ENCODE peak calls at places on chromosome 16, in six cellular contexts. One of them, this sample, is unnamed. For H3K4me1, the result is how much of the 10 kb centered on the place peaks cover.

GRCh38 chr16:28208824-28209223 is 2.9 kb downstream of the XPO6 start:
- DNase-seq in GM23338: no peak
- DNase-seq in neural progenitor cell: no peak
- DNase-seq in HCT116: no peak
- DNase-seq in hepatocyte: no peak
- DNase-seq in OCI-LY7: no peak
- DNase-seq in this sample: no peak

GRCh38 chr16:72927199-72928088 is 120.5 kb downstream of the ZFHX3 start:
- DNase-seq in GM23338: no peak
- DNase-seq in neural progenitor cell: no peak
- DNase-seq in HCT116: no peak
- DNase-seq in hepatocyte: no peak
- DNase-seq in OCI-LY7: no peak
- DNase-seq in this sample: peak

GRCh38 chr16:30651124-30652004 is 604 bp downstream of the PRR14 start:
- DNase-seq in GM23338: peak
- DNase-seq in neural progenitor cell: peak
- DNase-seq in HCT116: no peak
- DNase-seq in hepatocyte: peak
- DNase-seq in OCI-LY7: peak
- DNase-seq in this sample: peak

GRCh38 chr16:86505185-86505898 is 5.0 kb upstream of the FOXF1 start:
- DNase-seq in GM23338: peak
- DNase-seq in neural progenitor cell: peak
- DNase-seq in HCT116: no peak
- DNase-seq in hepatocyte: no peak
- DNase-seq in OCI-LY7: no peak
- DNase-seq in this sample: peak

GRCh38 chr16:14196011-14196410 is 124.9 kb downstream of the MRTFB start:
- DNase-seq in GM23338: peak
- DNase-seq in neural progenitor cell: no peak
- DNase-seq in HCT116: no peak
- DNase-seq in hepatocyte: no peak
- DNase-seq in OCI-LY7: peak
- DNase-seq in this sample: no peak

GRCh38 chr16:51497541-51498211 is 346.6 kb upstream of the SALL1 start:
- DNase-seq in GM23338: no peak
- DNase-seq in neural progenitor cell: no peak
- DNase-seq in HCT116: no peak
- DNase-seq in hepatocyte: no peak
- DNase-seq in OCI-LY7: no peak
- DNase-seq in this sample: peak

GRCh38 chr16:87318158-87318644 is 1.0 kb upstream of the C16orf95 start:
- DNase-seq in GM23338: no peak
- DNase-seq in neural progenitor cell: no peak
- DNase-seq in HCT116: no peak
- DNase-seq in hepatocyte: peak
- DNase-seq in OCI-LY7: peak
- DNase-seq in this sample: peak

GRCh38 chr16:28549301-28549899 is 4.3 kb upstream of the SGF29 start:
- DNase-seq in GM23338: peak
- DNase-seq in neural progenitor cell: no peak
- DNase-seq in HCT116: peak
- DNase-seq in hepatocyte: peak
- DNase-seq in OCI-LY7: peak
- DNase-seq in this sample: peak

GRCh38 chr16:4402439-4403132 is 13.8 kb downstream of the CORO7 start:
- DNase-seq in GM23338: peak
- DNase-seq in neural progenitor cell: peak
- DNase-seq in HCT116: peak
- DNase-seq in hepatocyte: peak
- DNase-seq in OCI-LY7: peak
- DNase-seq in this sample: peak

GRCh38 chr16:56558024-56558747 is 6.7 kb upstream of the MT4 start:
- DNase-seq in GM23338: no peak
- DNase-seq in neural progenitor cell: no peak
- DNase-seq in HCT116: no peak
- DNase-seq in hepatocyte: no peak
- DNase-seq in OCI-LY7: no peak
- DNase-seq in this sample: peak

GRCh38 chr16:71669926-71670536 is 44.0 kb downstream of the MARVELD3 start:
- DNase-seq in GM23338: no peak
- DNase-seq in neural progenitor cell: no peak
- DNase-seq in HCT116: no peak
- DNase-seq in hepatocyte: peak
- DNase-seq in OCI-LY7: no peak
- DNase-seq in this sample: no peak

GRCh38 chr16:86508947-86509758 is 1.2 kb upstream of the FOXF1 start:
- DNase-seq in GM23338: peak
- DNase-seq in neural progenitor cell: peak
- DNase-seq in HCT116: peak
- DNase-seq in hepatocyte: peak
- DNase-seq in OCI-LY7: no peak
- DNase-seq in this sample: peak

GRCh38 chr16:935684-936083 is 35.1 kb downstream of the LMF1 start:
- DNase-seq in GM23338: no peak
- DNase-seq in neural progenitor cell: no peak
- DNase-seq in HCT116: no peak
- DNase-seq in hepatocyte: no peak
- DNase-seq in OCI-LY7: no peak
- DNase-seq in this sample: no peak

GRCh38 chr16:47777191-47777590 is 316.1 kb downstream of the PHKB start:
- DNase-seq in GM23338: no peak
- DNase-seq in neural progenitor cell: no peak
- DNase-seq in HCT116: no peak
- DNase-seq in hepatocyte: no peak
- DNase-seq in OCI-LY7: no peak
- DNase-seq in this sample: peak

GRCh38 chr16:30180741-30181140 is 2.7 kb upstream of the CORO1A start:
- DNase-seq in GM23338: no peak
- DNase-seq in neural progenitor cell: no peak
- DNase-seq in HCT116: no peak
- DNase-seq in hepatocyte: no peak
- DNase-seq in OCI-LY7: no peak
- DNase-seq in this sample: no peak

GRCh38 chr16:51766739-51767138 is 615.7 kb upstream of the SALL1 start:
- DNase-seq in GM23338: no peak
- DNase-seq in neural progenitor cell: no peak
- DNase-seq in HCT116: no peak
- DNase-seq in hepatocyte: no peak
- DNase-seq in OCI-LY7: no peak
- DNase-seq in this sample: no peak

GRCh38 chr16:53549970-53550406 is 47.0 kb upstream of the AKTIP start:
- DNase-seq in GM23338: peak
- DNase-seq in neural progenitor cell: peak
- DNase-seq in HCT116: peak
- DNase-seq in hepatocyte: peak
- DNase-seq in OCI-LY7: peak
- DNase-seq in this sample: peak

GRCh38 chr16:71360378-71360777 is 1.9 kb downstream of the CALB2 start:
- DNase-seq in GM23338: no peak
- DNase-seq in neural progenitor cell: no peak
- DNase-seq in HCT116: peak
- DNase-seq in hepatocyte: peak
- DNase-seq in OCI-LY7: no peak
- DNase-seq in this sample: peak

GRCh38 chr16:4386951-4387565 is 15.4 kb downstream of the VASN start:
- DNase-seq in GM23338: no peak
- DNase-seq in neural progenitor cell: no peak
- DNase-seq in HCT116: no peak
- DNase-seq in hepatocyte: no peak
- DNase-seq in OCI-LY7: no peak
- DNase-seq in this sample: peak

GRCh38 chr16:87765473-87765775 is 362 bp downstream of the KLHDC4 start:
- DNase-seq in GM23338: peak
- DNase-seq in neural progenitor cell: no peak
- DNase-seq in HCT116: no peak
- DNase-seq in hepatocyte: no peak
- DNase-seq in OCI-LY7: peak
- DNase-seq in this sample: peak

GRCh38 chr16:69145658-69146057 is 13.2 kb downstream of the UTP4 start:
- DNase-seq in GM23338: no peak
- DNase-seq in neural progenitor cell: no peak
- DNase-seq in HCT116: no peak
- DNase-seq in hepatocyte: peak
- DNase-seq in OCI-LY7: no peak
- DNase-seq in this sample: peak

GRCh38 chr16:73480381-73480780 is 432.5 kb upstream of the ZFHX3 start:
- DNase-seq in GM23338: peak
- DNase-seq in neural progenitor cell: peak
- DNase-seq in HCT116: no peak
- DNase-seq in hepatocyte: no peak
- DNase-seq in OCI-LY7: no peak
- DNase-seq in this sample: no peak

GRCh38 chr16:64450170-64450569 is 671.7 kb downstream of the CDH11 start:
- DNase-seq in GM23338: no peak
- DNase-seq in neural progenitor cell: no peak
- DNase-seq in HCT116: no peak
- DNase-seq in hepatocyte: no peak
- DNase-seq in OCI-LY7: no peak
- DNase-seq in this sample: peak

GRCh38 chr16:3695610-3696369 is 21.5 kb downstream of the TRAP1 start:
- DNase-seq in GM23338: no peak
- DNase-seq in neural progenitor cell: no peak
- DNase-seq in HCT116: no peak
- DNase-seq in hepatocyte: peak
- DNase-seq in OCI-LY7: no peak
- DNase-seq in this sample: no peak

GRCh38 chr16:87657621-87658192 is 55.4 kb downstream of the JPH3 start:
- DNase-seq in GM23338: peak
- DNase-seq in neural progenitor cell: peak
- DNase-seq in HCT116: peak
- DNase-seq in hepatocyte: no peak
- DNase-seq in OCI-LY7: peak
- DNase-seq in this sample: peak

GRCh38 chr16:17829826-17830225 is 359.1 kb upstream of the XYLT1 start:
- DNase-seq in GM23338: no peak
- DNase-seq in neural progenitor cell: no peak
- DNase-seq in HCT116: no peak
- DNase-seq in hepatocyte: no peak
- DNase-seq in OCI-LY7: no peak
- DNase-seq in this sample: peak

GRCh38 chr16:77414752-77415231 is 20.0 kb downstream of the ADAMTS18 start:
- DNase-seq in GM23338: no peak
- DNase-seq in neural progenitor cell: no peak
- DNase-seq in HCT116: no peak
- DNase-seq in hepatocyte: no peak
- DNase-seq in OCI-LY7: no peak
- DNase-seq in this sample: peak

GRCh38 chr16:82845076-82845475 is 218.3 kb downstream of the CDH13 start:
- DNase-seq in GM23338: no peak
- DNase-seq in neural progenitor cell: no peak
- DNase-seq in HCT116: no peak
- DNase-seq in hepatocyte: no peak
- DNase-seq in OCI-LY7: no peak
- DNase-seq in this sample: no peak
- H3K27ac ChIP-seq in GM23338: no peak
- H3K27ac ChIP-seq in neural progenitor cell: no peak
- H3K27ac ChIP-seq in HCT116: no peak
- H3K27ac ChIP-seq in hepatocyte: no peak
- H3K27ac ChIP-seq in OCI-LY7: no peak
- H3K27ac ChIP-seq in this sample: no peak

GRCh38 chr16:12027558-12027957 is 51.0 kb downstream of the SNX29 start:
- DNase-seq in GM23338: no peak
- DNase-seq in neural progenitor cell: no peak
- DNase-seq in HCT116: no peak
- DNase-seq in hepatocyte: no peak
- DNase-seq in OCI-LY7: no peak
- DNase-seq in this sample: no peak
- H3K4me1 ChIP-seq in GM23338: under half
- H3K4me1 ChIP-seq in neural progenitor cell: under half
- H3K4me1 ChIP-seq in HCT116: under half
- H3K4me1 ChIP-seq in hepatocyte: under half
- H3K4me1 ChIP-seq in OCI-LY7: under half
- H3K4me1 ChIP-seq in this sample: under half

GRCh38 chr16:85486256-85486915 is 126.7 kb upstream of the GSE1 start:
- DNase-seq in GM23338: no peak
- DNase-seq in neural progenitor cell: no peak
- DNase-seq in HCT116: no peak
- DNase-seq in hepatocyte: no peak
- DNase-seq in OCI-LY7: no peak
- DNase-seq in this sample: no peak

GRCh38 chr16:85483424-85483823 is 129.7 kb upstream of the GSE1 start:
- DNase-seq in GM23338: no peak
- DNase-seq in neural progenitor cell: no peak
- DNase-seq in HCT116: no peak
- DNase-seq in hepatocyte: no peak
- DNase-seq in OCI-LY7: no peak
- DNase-seq in this sample: no peak

GRCh38 chr16:85488414-85488813 is 124.7 kb upstream of the GSE1 start:
- DNase-seq in GM23338: no peak
- DNase-seq in neural progenitor cell: no peak
- DNase-seq in HCT116: no peak
- DNase-seq in hepatocyte: no peak
- DNase-seq in OCI-LY7: no peak
- DNase-seq in this sample: no peak

GRCh38 chr16:85484337-85485295 is 128.5 kb upstream of the GSE1 start:
- DNase-seq in GM23338: no peak
- DNase-seq in neural progenitor cell: no peak
- DNase-seq in HCT116: no peak
- DNase-seq in hepatocyte: no peak
- DNase-seq in OCI-LY7: no peak
- DNase-seq in this sample: no peak

DNA sequence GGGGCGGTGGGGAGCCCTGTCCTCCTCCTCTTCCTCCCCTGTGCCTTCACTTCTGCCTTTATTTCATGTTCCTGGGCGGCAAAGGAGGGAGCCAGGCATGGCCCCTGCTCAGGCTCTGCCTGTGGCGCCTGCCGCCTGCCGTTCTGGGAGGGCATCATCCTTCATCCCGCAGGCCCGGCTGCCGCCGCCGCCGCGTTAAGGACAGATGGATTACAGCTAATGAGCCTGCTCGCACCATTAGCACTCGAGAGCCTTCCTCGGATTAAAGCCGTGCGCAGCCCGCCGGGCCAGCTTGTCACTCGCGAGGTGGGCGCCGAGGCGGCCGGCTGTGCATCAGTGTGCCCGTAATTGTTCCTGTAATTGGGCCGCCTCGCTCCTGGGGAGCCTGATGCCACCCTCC is 127.7 kb upstream of the GSE1 start:
- DNase-seq in GM23338: no peak
- DNase-seq in neural progenitor cell: peak
- DNase-seq in HCT116: no peak
- DNase-seq in hepatocyte: no peak
- DNase-seq in OCI-LY7: no peak
- DNase-seq in this sample: no peak
- TF ChIP-seq EZH2phosphoT487 in GM23338: no peak
- TF ChIP-seq EZH2phosphoT487 in neural progenitor cell: no peak
- TF ChIP-seq EZH2phosphoT487 in HCT116: no peak
- TF ChIP-seq EZH2phosphoT487 in hepatocyte: no peak
- TF ChIP-seq EZH2phosphoT487 in OCI-LY7: no peak
- TF ChIP-seq EZH2phosphoT487 in this sample: no peak

DNA sequence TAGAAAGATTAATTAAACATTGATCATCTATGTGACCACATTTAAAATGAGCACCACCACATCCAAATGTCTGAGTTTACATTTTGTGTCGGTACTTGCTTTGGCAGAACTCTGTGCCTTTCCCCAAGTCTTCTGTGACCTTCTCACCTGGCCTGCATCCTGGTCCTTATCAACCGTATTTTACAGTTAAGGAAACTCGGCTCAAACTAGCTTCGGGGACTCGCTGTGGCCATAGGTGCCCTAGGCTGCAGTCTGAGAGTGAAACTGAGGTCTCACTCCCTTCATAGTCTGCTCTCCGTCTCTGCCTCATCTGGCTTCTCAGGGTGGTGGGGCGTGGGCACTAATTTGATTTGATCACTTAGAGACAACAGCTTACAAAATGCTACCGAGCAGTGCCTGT is 555.5 kb downstream of the WWOX start:
- DNase-seq in GM23338: no peak
- DNase-seq in neural progenitor cell: no peak
- DNase-seq in HCT116: no peak
- DNase-seq in hepatocyte: no peak
- DNase-seq in OCI-LY7: no peak
- DNase-seq in this sample: no peak
- H3K27ac ChIP-seq in GM23338: no peak
- H3K27ac ChIP-seq in neural progenitor cell: no peak
- H3K27ac ChIP-seq in HCT116: no peak
- H3K27ac ChIP-seq in hepatocyte: no peak
- H3K27ac ChIP-seq in OCI-LY7: no peak
- H3K27ac ChIP-seq in this sample: no peak